ENCODE peak calls at places on chromosomes 1 and 21, in ten cellular contexts. One of them, this sample, is unnamed.
A peak's percentile ranks its signal among the peaks of the same experiment; 100 is the strongest.

GRCh38 chr1:156435551-156436318 is 64.8 kb downstream of the MEF2D start:
- DNase-seq in progenitor cell of endocrine pancreas: no peak
- DNase-seq in HFFc6: no peak
- DNase-seq in NCI-H1417: no peak
- DNase-seq in GOT3: no peak
- DNase-seq in GM13977: no peak
- DNase-seq in NT2/D1: no peak
- DNase-seq in K562: no peak
- DNase-seq in fibroblast of pulmonary artery: no peak
- DNase-seq in stimulated activated CD8-positive, alpha-beta memory T cell treated with anti-CD3 and anti-CD28 coated beads, Interleukin-15, amount 100 ng/mL, for 24 hours: no peak
- DNase-seq in this sample: no peak

GRCh38 chr1:107536266-107536665 is 395.4 kb downstream of the NTNG1 start:
- DNase-seq in GM13977: no peak
- DNase-seq in K562: no peak
- DNase-seq in NT2/D1: no peak
- DNase-seq in NCI-H1417: no peak
- DNase-seq in progenitor cell of endocrine pancreas: no peak
- DNase-seq in stimulated activated CD8-positive, alpha-beta memory T cell treated with anti-CD3 and anti-CD28 coated beads, Interleukin-15, amount 100 ng/mL, for 24 hours: no peak
- DNase-seq in fibroblast of pulmonary artery: no peak
- DNase-seq in HFFc6: no peak
- DNase-seq in GOT3: no peak
- DNase-seq in this sample: no peak

GRCh38 chr1:23722652-23723051 is 20.6 kb upstream of the ELOA start:
- DNase-seq in K562: no peak
- DNase-seq in GOT3: no peak
- DNase-seq in GM13977: no peak
- DNase-seq in stimulated activated CD8-positive, alpha-beta memory T cell treated with anti-CD3 and anti-CD28 coated beads, Interleukin-15, amount 100 ng/mL, for 24 hours: no peak
- DNase-seq in HFFc6: no peak
- DNase-seq in NCI-H1417: no peak
- DNase-seq in fibroblast of pulmonary artery: no peak
- DNase-seq in NT2/D1: no peak
- DNase-seq in progenitor cell of endocrine pancreas: no peak
- DNase-seq in this sample: peak; percentile 43

GRCh38 chr21:34932233-34932632 is 116.9 kb downstream of the RUNX1 start:
- DNase-seq in progenitor cell of endocrine pancreas: no peak
- DNase-seq in stimulated activated CD8-positive, alpha-beta memory T cell treated with anti-CD3 and anti-CD28 coated beads, Interleukin-15, amount 100 ng/mL, for 24 hours: no peak
- DNase-seq in HFFc6: no peak
- DNase-seq in GM13977: no peak
- DNase-seq in NCI-H1417: no peak
- DNase-seq in K562: no peak
- DNase-seq in fibroblast of pulmonary artery: no peak
- DNase-seq in NT2/D1: no peak
- DNase-seq in GOT3: no peak
- DNase-seq in this sample: no peak

GRCh38 chr1:30381266-30381665 is 342.1 kb downstream of the MATN1 start:
- DNase-seq in stimulated activated CD8-positive, alpha-beta memory T cell treated with anti-CD3 and anti-CD28 coated beads, Interleukin-15, amount 100 ng/mL, for 24 hours: no peak
- DNase-seq in K562: no peak
- DNase-seq in NT2/D1: no peak
- DNase-seq in progenitor cell of endocrine pancreas: no peak
- DNase-seq in HFFc6: no peak
- DNase-seq in GOT3: no peak
- DNase-seq in GM13977: no peak
- DNase-seq in fibroblast of pulmonary artery: no peak
- DNase-seq in NCI-H1417: no peak
- DNase-seq in this sample: no peak

GRCh38 chr1:156089704-156090103 is 7.4 kb upstream of the MEX3A start:
- DNase-seq in progenitor cell of endocrine pancreas: no peak
- DNase-seq in GM13977: no peak
- DNase-seq in NCI-H1417: no peak
- DNase-seq in K562: no peak
- DNase-seq in fibroblast of pulmonary artery: no peak
- DNase-seq in stimulated activated CD8-positive, alpha-beta memory T cell treated with anti-CD3 and anti-CD28 coated beads, Interleukin-15, amount 100 ng/mL, for 24 hours: no peak
- DNase-seq in HFFc6: no peak
- DNase-seq in NT2/D1: no peak
- DNase-seq in GOT3: no peak
- DNase-seq in this sample: no peak

GRCh38 chr1:230824571-230825060 is 43.7 kb downstream of the C1orf198 start:
- DNase-seq in NT2/D1: no peak
- DNase-seq in stimulated activated CD8-positive, alpha-beta memory T cell treated with anti-CD3 and anti-CD28 coated beads, Interleukin-15, amount 100 ng/mL, for 24 hours: no peak
- DNase-seq in HFFc6: peak; percentile 37
- DNase-seq in fibroblast of pulmonary artery: peak; percentile 29
- DNase-seq in GOT3: no peak
- DNase-seq in K562: no peak
- DNase-seq in NCI-H1417: no peak
- DNase-seq in progenitor cell of endocrine pancreas: no peak
- DNase-seq in GM13977: no peak
- DNase-seq in this sample: no peak

GRCh38 chr1:50369830-50370229 is 53.4 kb downstream of the DMRTA2 start:
- DNase-seq in stimulated activated CD8-positive, alpha-beta memory T cell treated with anti-CD3 and anti-CD28 coated beads, Interleukin-15, amount 100 ng/mL, for 24 hours: no peak
- DNase-seq in HFFc6: no peak
- DNase-seq in NCI-H1417: peak; percentile 44
- DNase-seq in fibroblast of pulmonary artery: peak; percentile 6
- DNase-seq in progenitor cell of endocrine pancreas: no peak
- DNase-seq in GOT3: no peak
- DNase-seq in NT2/D1: no peak
- DNase-seq in GM13977: no peak
- DNase-seq in K562: no peak
- DNase-seq in this sample: no peak

GRCh38 chr1:3323021-3323790 is 131.3 kb upstream of the ARHGEF16 start:
- DNase-seq in fibroblast of pulmonary artery: no peak
- DNase-seq in GOT3: no peak
- DNase-seq in stimulated activated CD8-positive, alpha-beta memory T cell treated with anti-CD3 and anti-CD28 coated beads, Interleukin-15, amount 100 ng/mL, for 24 hours: no peak
- DNase-seq in NT2/D1: no peak
- DNase-seq in progenitor cell of endocrine pancreas: no peak
- DNase-seq in K562: no peak
- DNase-seq in GM13977: no peak
- DNase-seq in HFFc6: no peak
- DNase-seq in NCI-H1417: peak; percentile 28
- DNase-seq in this sample: no peak